ENCODE peak calls at places on chromosome 13, in ten cellular contexts. W, J, I, G, L, K, X, H, O and T are unnamed samples.

GRCh38 chr13:112928958-112929777 is 39.8 kb upstream of the MCF2L start:
- DNase-seq in W (peak; percentile 10), J (no peak), I (no peak), G (peak; percentile 60), L (no peak), K (peak; percentile 28), X (no peak), H (no peak), O (no peak), T (no peak)

GRCh38 chr13:102680842-102681725 is 13.8 kb downstream of the METTL21C start:
- DNase-seq in W (no peak), J (no peak), I (no peak), G (no peak), L (no peak), K (peak; percentile 30), X (no peak), H (no peak), O (no peak), T (no peak)

GRCh38 chr13:59413121-59413520 is 750.6 kb downstream of the DIAPH3 start:
- DNase-seq in W (peak; percentile 5), J (no peak), I (no peak), G (no peak), L (no peak), K (no peak), X (no peak), H (no peak), O (no peak), T (no peak)

GRCh38 chr13:100803091-100803490 is 128.5 kb upstream of the TMTC4 start:
- DNase-seq in W (no peak), J (no peak), I (no peak), G (no peak), L (no peak), K (no peak), X (no peak), H (no peak), O (no peak), T (no peak)

GRCh38 chr13:30396434-30397075 is 25.7 kb upstream of the UBE2L5 start:
- DNase-seq in W (no peak), J (no peak), I (no peak), G (no peak), L (no peak), K (peak; percentile 19), X (no peak), H (no peak), O (no peak), T (no peak)

GRCh38 chr13:66503890-66504289 is 726.2 kb downstream of the PCDH9 start:
- DNase-seq in W (no peak), J (no peak), I (no peak), G (no peak), L (no peak), K (no peak), X (no peak), H (no peak), O (no peak), T (no peak)

GRCh38 chr13:103615778-103616177 is 549.6 kb upstream of the SLC10A2 start:
- DNase-seq in W (no peak), J (no peak), I (no peak), G (no peak), L (no peak), K (no peak), X (no peak), H (no peak), O (no peak), T (no peak)

GRCh38 chr13:50942630-50943311 is 33.2 kb downstream of the RNASEH2B start:
- DNase-seq in W (no peak), J (no peak), I (no peak), G (no peak), L (no peak), K (no peak), X (no peak), H (no peak), O (no peak), T (no peak)

GRCh38 chr13:99281811-99282263 is 23.7 kb upstream of the GPR18 start:
- DNase-seq in W (no peak), J (no peak), I (peak; percentile 77), G (peak; percentile 68), L (peak; percentile 51), K (no peak), X (peak; percentile 54), H (peak; percentile 86), O (peak; percentile 76), T (peak; percentile 17)

GRCh38 chr13:31022491-31022890 is 90.0 kb downstream of the TEX26 start:
- DNase-seq in W (no peak), J (no peak), I (no peak), G (no peak), L (no peak), K (no peak), X (no peak), H (no peak), O (no peak), T (no peak)

GRCh38 chr13:109389892-109390345 is 396.5 kb downstream of the IRS2 start:
- DNase-seq in W (no peak), J (no peak), I (no peak), G (no peak), L (no peak), K (peak; percentile 25), X (no peak), H (no peak), O (no peak), T (no peak)

GRCh38 chr13:50845211-50845610 is 1.7 kb upstream of the DLEU7 start:
- DNase-seq in W (no peak), J (no peak), I (no peak), G (no peak), L (no peak), K (no peak), X (no peak), H (no peak), O (no peak), T (no peak)

GRCh38 chr13:100825551-100825950 is 151.0 kb upstream of the TMTC4 start:
- DNase-seq in W (no peak), J (no peak), I (no peak), G (no peak), L (no peak), K (peak; percentile 24), X (no peak), H (no peak), O (no peak), T (no peak)

GRCh38 chr13:99086869-99087129 is 108.9 kb upstream of the DOCK9 start:
- DNase-seq in W (no peak), J (peak; percentile 85), I (peak; percentile 36), G (no peak), L (no peak), K (no peak), X (peak; percentile 32), H (no peak), O (peak; percentile 9), T (no peak)

GRCh38 chr13:41193919-41194824 is at the start of gene KBTBD7:
- DNase-seq in W (peak; percentile 98), J (peak; percentile 97), I (peak; percentile 91), G (peak; percentile 92), L (peak; percentile 92), K (peak; percentile 98), X (peak; percentile 80), H (peak; percentile 94), O (peak; percentile 84), T (peak; percentile 85)

GRCh38 chr13:41199526-41199925 is 5.2 kb upstream of the KBTBD7 start:
- DNase-seq in W (no peak), J (no peak), I (peak; percentile 40), G (no peak), L (no peak), K (no peak), X (no peak), H (no peak), O (no peak), T (peak; percentile 34)

GRCh38 chr13:41196011-41196410 is 1.6 kb upstream of the KBTBD7 start:
- DNase-seq in W (no peak), J (no peak), I (no peak), G (no peak), L (no peak), K (no peak), X (no peak), H (no peak), O (no peak), T (no peak)

GRCh38 chr13:41199061-41199460 is 4.7 kb upstream of the KBTBD7 start:
- DNase-seq in W (no peak), J (no peak), I (no peak), G (no peak), L (no peak), K (no peak), X (no peak), H (no peak), O (no peak), T (no peak)

GRCh38 chr13:41196620-41197019 is 2.3 kb upstream of the KBTBD7 start:
- DNase-seq in W (no peak), J (no peak), I (no peak), G (no peak), L (no peak), K (no peak), X (no peak), H (no peak), O (no peak), T (no peak)
- TF ChIP-seq CTCF in W (peak; percentile 52), J (peak; percentile 20), I (no peak), G (no peak), L (no peak), K (peak; percentile 38), X (peak; percentile 30), H (no peak), O (no peak), T (peak; percentile 28)

DNA sequence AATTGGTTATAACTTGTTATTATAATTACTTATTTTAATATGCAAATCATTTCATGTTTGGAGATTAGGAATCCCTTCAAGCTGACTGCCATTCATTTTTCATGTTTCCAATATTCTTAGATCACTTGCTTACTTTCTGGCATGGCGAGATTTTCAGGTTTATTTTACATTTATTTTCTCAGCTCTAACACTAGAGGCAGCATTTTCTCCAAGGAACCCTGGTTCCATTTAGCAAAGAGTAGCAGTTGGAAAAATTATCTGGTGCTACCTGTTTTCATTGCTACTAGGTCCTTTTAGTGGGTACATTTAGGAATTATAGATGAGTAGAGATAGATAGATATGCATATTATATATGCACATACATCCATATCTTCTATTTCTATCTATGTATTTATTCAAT is 90.9 kb upstream of the TRPC4 start:
- DNase-seq in W (no peak), J (no peak), I (no peak), G (no peak), L (no peak), K (peak; percentile 1), X (no peak), H (no peak), O (no peak), T (no peak)
- TF ChIP-seq CTCF in W (peak; percentile 36), J (peak; percentile 33), I (no peak), G (no peak), L (no peak), K (peak; percentile 16), X (no peak), H (no peak), O (no peak), T (no peak)

GRCh38 chr13:91066745-91067144 is 280.7 kb upstream of the MIR17HG start:
- DNase-seq in W (no peak), J (no peak), I (no peak), G (no peak), L (no peak), K (no peak), X (no peak), H (no peak), O (no peak), T (no peak)
- TF ChIP-seq CTCF in W (no peak), J (no peak), I (no peak), G (no peak), L (no peak), K (no peak), X (no peak), H (no peak), O (no peak), T (no peak)

DNA sequence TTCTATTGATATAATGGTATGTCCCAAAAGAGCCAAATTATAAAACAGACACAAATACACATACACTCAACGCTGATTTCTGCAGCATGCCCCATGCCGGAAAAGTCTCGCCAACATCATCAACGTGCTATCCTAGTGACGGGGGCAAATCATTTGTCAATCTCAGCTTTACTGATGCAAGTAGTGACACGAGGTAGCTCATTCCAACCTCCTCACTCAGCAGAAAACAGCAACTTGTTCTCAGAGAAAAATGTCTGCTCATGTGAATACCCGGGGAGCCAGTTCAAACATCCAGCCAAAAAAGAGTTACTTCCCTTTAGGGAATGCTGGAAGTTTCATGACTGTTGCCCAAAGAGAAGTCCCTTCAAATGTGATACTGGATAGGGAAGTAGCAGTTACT is 46.3 kb downstream of the SOX21 start:
- DNase-seq in W (no peak), J (no peak), I (no peak), G (no peak), L (no peak), K (no peak), X (no peak), H (no peak), O (no peak), T (no peak)
- TF ChIP-seq CTCF in W (no peak), J (no peak), I (no peak), G (no peak), L (no peak), K (no peak), X (no peak), H (no peak), O (no peak), T (no peak)